ENCODE peak calls at places on chromosome 17, in four cellular contexts. V is KBM-7; F is CD8-positive, alpha-beta memory T cell; Q is NT2/D1. I is an unnamed sample.

GRCh38 chr17:29624586-29624985 is 1.9 kb upstream of the CORO6 start:
- DNase-seq in Q (no peak), F (no peak), V (no peak), I (no peak)

GRCh38 chr17:81904600-81905423 is 2.8 kb downstream of the NPB start:
- DNase-seq in F (no peak), V (no peak), Q (no peak), I (no peak)

GRCh38 chr17:54153423-54153822 is 330.7 kb downstream of the KIF2B start:
- DNase-seq in V (no peak), Q (no peak), F (no peak), I (no peak)

GRCh38 chr17:35080536-35080935 is 17.0 kb upstream of the RFFL start:
- DNase-seq in V (no peak), Q (no peak), F (no peak), I (no peak)

GRCh38 chr17:62093188-62094155 is 28.4 kb upstream of the MED13 start:
- DNase-seq in V (no peak), F (no peak), Q (no peak), I (peak)

GRCh38 chr17:16512011-16512410 is 20.0 kb upstream of the LRRC75A start:
- DNase-seq in V (peak), Q (no peak), F (no peak), I (no peak)

GRCh38 chr17:42878123-42878880 is 22.3 kb upstream of the G6PC1 start:
- DNase-seq in Q (peak), F (no peak), V (no peak), I (no peak)

GRCh38 chr17:12133183-12133582 is 112.5 kb downstream of the MAP2K4 start:
- DNase-seq in Q (no peak), V (no peak), F (no peak), I (no peak)

GRCh38 chr17:31558748-31559646 is 167.5 kb downstream of the RAB11FIP4 start:
- DNase-seq in V (peak), F (peak), Q (no peak), I (peak)

GRCh38 chr17:29746669-29747068 is 124.0 kb upstream of the CORO6 start:
- DNase-seq in V (no peak), Q (no peak), F (no peak), I (no peak)

GRCh38 chr17:82702161-82702932 is 3.8 kb upstream of the RAB40B start:
- DNase-seq in V (no peak), F (no peak), Q (no peak), I (no peak)

GRCh38 chr17:50765454-50766221 is 1.7 kb downstream of the ANKRD40CL start:
- DNase-seq in F (no peak), V (peak), Q (no peak), I (no peak)

GRCh38 chr17:83073389-83074063 is 5.9 kb upstream of the METRNL start:
- DNase-seq in Q (no peak), V (no peak), F (no peak), I (peak)

GRCh38 chr17:18219016-18219415 is 6.4 kb upstream of the LLGL1 start:
- DNase-seq in Q (no peak), F (no peak), V (peak), I (no peak)

GRCh38 chr17:694239-694638 is 20.4 kb downstream of the VPS53 start:
- DNase-seq in Q (no peak), V (no peak), F (no peak), I (peak)

GRCh38 chr17:59753522-59754467 is 46.3 kb downstream of the VMP1 start:
- DNase-seq in Q (peak), F (peak), V (peak), I (no peak)

GRCh38 chr17:9270921-9271320 is 249.6 kb downstream of the NTN1 start:
- DNase-seq in F (no peak), Q (no peak), V (no peak), I (no peak)

GRCh38 chr17:63954402-63955063 is 18.2 kb downstream of the SCN4A start:
- DNase-seq in F (peak), Q (no peak), V (peak), I (no peak)

GRCh38 chr17:40218740-40219072 is 398 bp upstream of the WIPF2 start:
- DNase-seq in Q (peak), V (no peak), F (peak), I (peak)

GRCh38 chr17:17414316-17414937 is 62.4 kb upstream of the MED9 start:
- DNase-seq in F (no peak), V (no peak), Q (no peak), I (no peak)

I was measured in T1000.